ENCODE peak calls at places on chromosomes 5 and 9, in ten cellular contexts. C is cardiac fibroblast; O is effector memory CD4-positive, alpha-beta T cell; Q is BJ; H is activated naive CD4-positive, alpha-beta T cell treated with anti-CD3 and anti-CD28 coated beads, Interleukin-2, amount 50 U/mL, for 72 hours; R is COR-L47; G is HEK293T; W is left ventricle myocardium superior; Z is endothelial cell of umbilical vein; F is islet precursor cell. N is an unnamed sample.

GRCh38 chr5:103207001-103207400 is 51.6 kb upstream of the MACIR start:
- DNase-seq in R (no peak), O (no peak), Q (no peak), C (no peak), W (no peak), G (no peak), Z (peak; percentile 25), F (no peak), H (no peak), N (no peak)

GRCh38 chr9:115910899-115911298 is 242.7 kb upstream of the PAPPA start:
- DNase-seq in W (peak; percentile 20), H (no peak), F (no peak), R (no peak), G (no peak), C (no peak), O (no peak), Z (no peak), Q (no peak), N (no peak)

GRCh38 chr9:100170085-100170484 is 71.0 kb downstream of the INVS start:
- DNase-seq in H (no peak), C (peak; percentile 12), G (no peak), W (no peak), Z (peak; percentile 35), Q (no peak), O (no peak), F (no peak), R (no peak), N (no peak)

GRCh38 chr9:116156621-116157314 is 3.2 kb downstream of the PAPPA start:
- DNase-seq in C (peak; percentile 95), W (peak; percentile 83), F (peak; percentile 91), Z (peak; percentile 63), G (peak; percentile 14), H (no peak), O (no peak), Q (peak; percentile 64), R (peak; percentile 76), N (no peak)

GRCh38 chr9:132163457-132163875 is 1.6 kb downstream of the NTNG2 start:
- DNase-seq in F (no peak), R (no peak), O (no peak), W (peak; percentile 55), Z (peak; percentile 9), G (no peak), Q (no peak), H (no peak), C (peak; percentile 22), N (no peak)

GRCh38 chr5:172901012-172901780 is 58.0 kb upstream of the RPL26L1 start:
- DNase-seq in C (peak; percentile 83), Q (peak; percentile 59), W (peak; percentile 62), F (peak; percentile 85), G (peak; percentile 66), R (no peak), H (no peak), O (no peak), Z (peak; percentile 68), N (no peak)

GRCh38 chr5:150616506-150616905 is 24.0 kb upstream of the SYNPO start:
- DNase-seq in O (no peak), F (no peak), H (no peak), Z (no peak), W (no peak), C (no peak), Q (no peak), G (no peak), R (no peak), N (no peak)

GRCh38 chr5:10111575-10111974 is 138.1 kb downstream of the ATPSCKMT start:
- DNase-seq in G (peak; percentile 55), O (no peak), W (no peak), Q (peak; percentile 24), C (peak; percentile 55), Z (no peak), F (peak; percentile 70), R (no peak), H (no peak), N (no peak)

GRCh38 chr9:115673599-115673998 is 480.0 kb upstream of the PAPPA start:
- DNase-seq in Q (no peak), C (peak; percentile 59), W (no peak), F (no peak), R (no peak), G (no peak), O (no peak), Z (no peak), H (no peak), N (no peak)

GRCh38 chr9:98580956-98581355 is 127.8 kb downstream of the GABBR2 start:
- DNase-seq in R (no peak), O (no peak), H (no peak), G (no peak), W (no peak), Q (no peak), F (peak; percentile 41), C (no peak), Z (no peak), N (no peak)

N was measured in activated T-helper 9 cell treated with anti-CD3 and anti-CD28 coated beads, Interleukin-2, amount 50 U/mL, for 16 hours.